ENCODE peak calls at places on chromosomes 1 and 21, in eight cellular contexts. One of them, this sample, is unnamed.

GRCh38 chr1:234961468-234962339 is 166.9 kb downstream of the TOMM20 start:
- DNase-seq in kidney: no peak
- DNase-seq in OCI-LY7: peak
- DNase-seq in WERI-Rb-1: no peak
- DNase-seq in T-helper 9 cell: no peak
- DNase-seq in NT2/D1: no peak
- DNase-seq in iPS-NIHi11: no peak
- DNase-seq in HS-27A: no peak
- DNase-seq in this sample: peak

GRCh38 chr1:9909222-9910046 is 635 bp downstream of the CTNNBIP1 start:
- DNase-seq in T-helper 9 cell: peak
- DNase-seq in NT2/D1: no peak
- DNase-seq in HS-27A: no peak
- DNase-seq in iPS-NIHi11: no peak
- DNase-seq in WERI-Rb-1: no peak
- DNase-seq in OCI-LY7: peak
- DNase-seq in kidney: peak
- DNase-seq in this sample: peak

GRCh38 chr1:205435904-205436573 is 14.2 kb upstream of the LEMD1 start:
- DNase-seq in kidney: no peak
- DNase-seq in OCI-LY7: no peak
- DNase-seq in WERI-Rb-1: no peak
- DNase-seq in T-helper 9 cell: no peak
- DNase-seq in HS-27A: no peak
- DNase-seq in iPS-NIHi11: no peak
- DNase-seq in NT2/D1: no peak
- DNase-seq in this sample: no peak

GRCh38 chr21:39529026-39529425 is 77.3 kb downstream of the SH3BGR start:
- DNase-seq in T-helper 9 cell: no peak
- DNase-seq in kidney: no peak
- DNase-seq in HS-27A: no peak
- DNase-seq in NT2/D1: no peak
- DNase-seq in iPS-NIHi11: peak
- DNase-seq in OCI-LY7: no peak
- DNase-seq in WERI-Rb-1: no peak
- DNase-seq in this sample: no peak

GRCh38 chr1:228064741-228065542 is 17.6 kb upstream of the ARF1 start:
- DNase-seq in OCI-LY7: no peak
- DNase-seq in kidney: no peak
- DNase-seq in NT2/D1: no peak
- DNase-seq in T-helper 9 cell: no peak
- DNase-seq in iPS-NIHi11: no peak
- DNase-seq in WERI-Rb-1: no peak
- DNase-seq in HS-27A: no peak
- DNase-seq in this sample: no peak

GRCh38 chr1:80531182-80531581 is 1269.6 kb upstream of the ADGRL2 start:
- DNase-seq in T-helper 9 cell: no peak
- DNase-seq in iPS-NIHi11: no peak
- DNase-seq in NT2/D1: no peak
- DNase-seq in kidney: no peak
- DNase-seq in OCI-LY7: no peak
- DNase-seq in WERI-Rb-1: no peak
- DNase-seq in HS-27A: no peak
- DNase-seq in this sample: no peak

GRCh38 chr1:226584164-226584563 is 35.6 kb downstream of the STUM start:
- DNase-seq in HS-27A: no peak
- DNase-seq in WERI-Rb-1: no peak
- DNase-seq in kidney: peak
- DNase-seq in T-helper 9 cell: no peak
- DNase-seq in iPS-NIHi11: no peak
- DNase-seq in NT2/D1: no peak
- DNase-seq in OCI-LY7: peak
- DNase-seq in this sample: no peak

GRCh38 chr1:75985827-75986226 is 53.6 kb upstream of the ASB17 start:
- DNase-seq in HS-27A: no peak
- DNase-seq in iPS-NIHi11: no peak
- DNase-seq in NT2/D1: no peak
- DNase-seq in OCI-LY7: no peak
- DNase-seq in T-helper 9 cell: no peak
- DNase-seq in kidney: no peak
- DNase-seq in WERI-Rb-1: no peak
- DNase-seq in this sample: no peak

GRCh38 chr1:53601867-53602266 is 137.1 kb downstream of the GLIS1 start:
- DNase-seq in WERI-Rb-1: no peak
- DNase-seq in iPS-NIHi11: no peak
- DNase-seq in T-helper 9 cell: no peak
- DNase-seq in kidney: no peak
- DNase-seq in NT2/D1: no peak
- DNase-seq in OCI-LY7: no peak
- DNase-seq in HS-27A: no peak
- DNase-seq in this sample: no peak

GRCh38 chr1:145707183-145707867 is at the start of gene PDZK1:
- DNase-seq in OCI-LY7: no peak
- DNase-seq in T-helper 9 cell: no peak
- DNase-seq in WERI-Rb-1: peak
- DNase-seq in iPS-NIHi11: peak
- DNase-seq in NT2/D1: no peak
- DNase-seq in HS-27A: no peak
- DNase-seq in kidney: peak
- DNase-seq in this sample: no peak

GRCh38 chr1:232586679-232587078 is 43.3 kb downstream of the SIPA1L2 start:
- DNase-seq in OCI-LY7: no peak
- DNase-seq in iPS-NIHi11: no peak
- DNase-seq in NT2/D1: no peak
- DNase-seq in T-helper 9 cell: no peak
- DNase-seq in HS-27A: no peak
- DNase-seq in WERI-Rb-1: no peak
- DNase-seq in kidney: no peak
- DNase-seq in this sample: no peak

GRCh38 chr1:230877139-230877923 is 9.0 kb upstream of the C1orf198 start:
- DNase-seq in HS-27A: no peak
- DNase-seq in OCI-LY7: no peak
- DNase-seq in WERI-Rb-1: no peak
- DNase-seq in kidney: no peak
- DNase-seq in NT2/D1: no peak
- DNase-seq in iPS-NIHi11: no peak
- DNase-seq in T-helper 9 cell: no peak
- DNase-seq in this sample: no peak

GRCh38 chr1:228697209-228698016 is 37.9 kb upstream of the RHOU start:
- DNase-seq in iPS-NIHi11: no peak
- DNase-seq in T-helper 9 cell: no peak
- DNase-seq in OCI-LY7: no peak
- DNase-seq in kidney: peak
- DNase-seq in NT2/D1: no peak
- DNase-seq in HS-27A: no peak
- DNase-seq in WERI-Rb-1: no peak
- DNase-seq in this sample: peak

GRCh38 chr1:217066794-217067193 is 343.6 kb upstream of the ESRRG start:
- DNase-seq in OCI-LY7: no peak
- DNase-seq in NT2/D1: no peak
- DNase-seq in WERI-Rb-1: no peak
- DNase-seq in HS-27A: no peak
- DNase-seq in kidney: no peak
- DNase-seq in iPS-NIHi11: no peak
- DNase-seq in T-helper 9 cell: no peak
- DNase-seq in this sample: no peak

GRCh38 chr1:184075040-184076029 is 23.8 kb downstream of the TSEN15 start:
- DNase-seq in OCI-LY7: peak
- DNase-seq in WERI-Rb-1: peak
- DNase-seq in NT2/D1: peak
- DNase-seq in HS-27A: no peak
- DNase-seq in kidney: no peak
- DNase-seq in iPS-NIHi11: peak
- DNase-seq in T-helper 9 cell: no peak
- DNase-seq in this sample: peak

GRCh38 chr1:169741666-169742394 is 8.0 kb upstream of the SELE start:
- DNase-seq in kidney: no peak
- DNase-seq in NT2/D1: no peak
- DNase-seq in HS-27A: no peak
- DNase-seq in T-helper 9 cell: no peak
- DNase-seq in OCI-LY7: no peak
- DNase-seq in iPS-NIHi11: no peak
- DNase-seq in WERI-Rb-1: no peak
- DNase-seq in this sample: no peak

GRCh38 chr1:233242827-233243483 is 52.6 kb downstream of the PCNX2 start:
- DNase-seq in iPS-NIHi11: peak
- DNase-seq in OCI-LY7: no peak
- DNase-seq in T-helper 9 cell: no peak
- DNase-seq in HS-27A: no peak
- DNase-seq in WERI-Rb-1: no peak
- DNase-seq in NT2/D1: no peak
- DNase-seq in kidney: no peak
- DNase-seq in this sample: peak

GRCh38 chr1:157431751-157432150 is 120.6 kb downstream of the FCRL5 start:
- DNase-seq in WERI-Rb-1: no peak
- DNase-seq in iPS-NIHi11: no peak
- DNase-seq in OCI-LY7: no peak
- DNase-seq in kidney: no peak
- DNase-seq in NT2/D1: no peak
- DNase-seq in T-helper 9 cell: no peak
- DNase-seq in HS-27A: peak
- DNase-seq in this sample: no peak

GRCh38 chr1:10322821-10323220 is 76.0 kb upstream of the PGD start:
- DNase-seq in HS-27A: no peak
- DNase-seq in iPS-NIHi11: no peak
- DNase-seq in T-helper 9 cell: no peak
- DNase-seq in OCI-LY7: no peak
- DNase-seq in kidney: no peak
- DNase-seq in WERI-Rb-1: no peak
- DNase-seq in NT2/D1: no peak
- DNase-seq in this sample: no peak

GRCh38 chr1:95309031-95309459 is 75.0 kb downstream of the RWDD3 start:
- DNase-seq in NT2/D1: peak
- DNase-seq in OCI-LY7: peak
- DNase-seq in WERI-Rb-1: peak
- DNase-seq in HS-27A: peak
- DNase-seq in iPS-NIHi11: peak
- DNase-seq in kidney: no peak
- DNase-seq in T-helper 9 cell: no peak
- DNase-seq in this sample: peak

This sample was measured in KBM-7.